ENCODE peak calls at places on chromosomes 12 and 14, in eight cellular contexts. M is IMR-90, V is neural progenitor cell, Y is WTC11, Q is heart right ventricle, H is cardiac muscle cell, K is MCF 10A, S is foreskin fibroblast. A is an unnamed sample.

GRCh38 chr12:78725951-78726550 is 138.5 kb upstream of the SYT1 start:
- DNase-seq in S (no peak), Q (no peak), V (peak), H (no peak), M (no peak), Y (no peak), K (no peak), A (no peak)

GRCh38 chr14:72652179-72652578 is 241.7 kb downstream of the DPF3 start:
- DNase-seq in Q (no peak), M (peak), Y (no peak), K (no peak), H (no peak), V (no peak), S (no peak), A (no peak)

GRCh38 chr14:74547331-74547927 is 53.9 kb downstream of the ISCA2 start:
- DNase-seq in V (peak), S (no peak), M (no peak), Y (peak), K (no peak), H (peak), Q (no peak), A (no peak)

GRCh38 chr12:111321317-111321716 is 47.6 kb downstream of the PHETA1 start:
- DNase-seq in S (no peak), Q (no peak), V (no peak), M (no peak), Y (no peak), K (no peak), H (no peak), A (no peak)

GRCh38 chr14:65144170-65144569 is 41.9 kb upstream of the MAX start:
- DNase-seq in H (no peak), Q (no peak), S (no peak), K (no peak), M (no peak), Y (no peak), V (no peak), A (no peak)

GRCh38 chr12:40068416-40068815 is 37.5 kb downstream of the SLC2A13 start:
- DNase-seq in V (no peak), S (no peak), K (no peak), H (no peak), M (no peak), Y (no peak), Q (no peak), A (no peak)

GRCh38 chr14:101224356-101225115 is 321.0 kb upstream of the RTL1 start:
- DNase-seq in S (no peak), K (no peak), Y (no peak), V (peak), H (no peak), M (no peak), Q (no peak), A (no peak)

GRCh38 chr14:89279649-89280232 is 137.3 kb downstream of the FOXN3 start:
- DNase-seq in K (no peak), V (no peak), S (no peak), M (no peak), Y (no peak), H (peak), Q (no peak), A (no peak)

GRCh38 chr12:113347107-113347506 is 11.3 kb upstream of the PLBD2 start:
- DNase-seq in K (no peak), V (no peak), H (no peak), Q (no peak), M (no peak), Y (no peak), S (no peak), A (no peak)

GRCh38 chr14:53670701-53671100 is 285.9 kb downstream of the BMP4 start:
- DNase-seq in H (no peak), K (peak), Q (no peak), V (no peak), M (peak), S (peak), Y (no peak), A (no peak)

GRCh38 chr14:38210587-38211257 is 3.0 kb downstream of the SSTR1 start:
- DNase-seq in Q (no peak), V (peak), K (no peak), M (peak), Y (peak), S (peak), H (peak), A (peak)

GRCh38 chr12:83008703-83009102 is 322.0 kb downstream of the TMTC2 start:
- DNase-seq in M (no peak), S (no peak), K (no peak), V (no peak), Y (no peak), H (no peak), Q (no peak), A (no peak)

GRCh38 chr14:105333613-105334364 is 19.2 kb downstream of the PACS2 start:
- DNase-seq in S (no peak), M (no peak), Q (no peak), H (no peak), K (no peak), Y (no peak), V (no peak), A (no peak)

GRCh38 chr12:32226768-32227167 is 120.1 kb downstream of the BICD1 start:
- DNase-seq in S (no peak), Q (no peak), H (no peak), M (no peak), Y (no peak), V (no peak), K (no peak), A (no peak)

GRCh38 chr12:29241821-29242591 is 92.9 kb downstream of the FAR2 start:
- DNase-seq in M (peak), K (peak), Q (no peak), S (peak), V (peak), Y (no peak), H (peak), A (no peak)

GRCh38 chr14:93033983-93034670 is 81.6 kb downstream of the ITPK1 start:
- DNase-seq in H (peak), V (peak), M (no peak), S (no peak), Q (no peak), Y (peak), K (peak), A (peak)

GRCh38 chr12:6916426-6917200 is 2.2 kb downstream of the ENO2 start:
- DNase-seq in Q (no peak), M (no peak), K (no peak), S (no peak), V (no peak), H (no peak), Y (no peak), A (no peak)

GRCh38 chr12:109899783-109900751 is at the start of gene TCHP:
- DNase-seq in V (peak), Y (peak), Q (peak), S (peak), M (peak), K (peak), H (peak), A (peak)

GRCh38 chr12:57237952-57238853 is 8.7 kb downstream of the SHMT2 start:
- DNase-seq in K (no peak), Y (peak), H (no peak), M (no peak), Q (peak), S (no peak), V (peak), A (peak)

GRCh38 chr14:33307691-33308369 is 369.2 kb downstream of the NPAS3 start:
- DNase-seq in M (no peak), S (peak), K (peak), H (no peak), Q (peak), Y (no peak), V (peak), A (no peak)

GRCh38 chr14:32430326-32430725 is 101.2 kb downstream of the AKAP6 start:
- DNase-seq in K (no peak), Q (no peak), H (no peak), M (peak), Y (no peak), V (no peak), S (no peak), A (no peak)

GRCh38 chr14:23566782-23567185 is 807 bp downstream of the AP1G2 start:
- DNase-seq in V (peak), M (no peak), Q (no peak), H (no peak), K (no peak), Y (no peak), S (no peak), A (no peak)

GRCh38 chr12:120092531-120093335 is 23.8 kb downstream of the RAB35 start:
- DNase-seq in K (no peak), V (peak), M (no peak), H (no peak), Q (no peak), S (no peak), Y (peak), A (no peak)

GRCh38 chr14:68255697-68256178 is 436.2 kb downstream of the RAD51B start:
- DNase-seq in K (no peak), Q (no peak), H (no peak), S (peak), Y (no peak), M (peak), V (no peak), A (no peak)

GRCh38 chr14:41922014-41922413 is 315.3 kb downstream of the LRFN5 start:
- DNase-seq in M (no peak), S (no peak), Q (no peak), V (no peak), H (no peak), Y (no peak), K (no peak), A (no peak)

DNA sequence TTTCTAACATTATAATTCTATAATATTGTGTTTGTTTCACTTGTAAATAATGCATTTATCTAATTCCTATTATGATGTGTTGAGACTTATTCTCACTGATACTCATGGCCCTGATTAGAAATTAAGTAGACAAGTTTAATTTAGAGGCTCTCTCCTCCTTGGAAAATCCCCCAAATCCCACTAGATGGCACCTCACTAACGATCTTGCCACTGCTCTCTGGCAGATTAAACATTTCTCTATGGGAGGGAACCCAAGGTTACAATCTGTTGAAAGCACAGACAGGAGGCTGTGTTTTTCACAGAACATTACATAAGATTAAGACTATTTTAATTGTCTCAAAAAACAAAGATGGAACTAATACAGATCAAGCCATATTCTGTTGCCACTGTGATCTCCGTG is 318.7 kb downstream of the LRFN5 start:
- DNase-seq in S (no peak), Q (no peak), M (peak), K (peak), H (peak), Y (no peak), V (peak), A (no peak)
- TF ChIP-seq CTCF in S (no peak), Q (no peak), M (peak), K (peak), H (peak), Y (no peak), V (peak), A (no peak)

DNA sequence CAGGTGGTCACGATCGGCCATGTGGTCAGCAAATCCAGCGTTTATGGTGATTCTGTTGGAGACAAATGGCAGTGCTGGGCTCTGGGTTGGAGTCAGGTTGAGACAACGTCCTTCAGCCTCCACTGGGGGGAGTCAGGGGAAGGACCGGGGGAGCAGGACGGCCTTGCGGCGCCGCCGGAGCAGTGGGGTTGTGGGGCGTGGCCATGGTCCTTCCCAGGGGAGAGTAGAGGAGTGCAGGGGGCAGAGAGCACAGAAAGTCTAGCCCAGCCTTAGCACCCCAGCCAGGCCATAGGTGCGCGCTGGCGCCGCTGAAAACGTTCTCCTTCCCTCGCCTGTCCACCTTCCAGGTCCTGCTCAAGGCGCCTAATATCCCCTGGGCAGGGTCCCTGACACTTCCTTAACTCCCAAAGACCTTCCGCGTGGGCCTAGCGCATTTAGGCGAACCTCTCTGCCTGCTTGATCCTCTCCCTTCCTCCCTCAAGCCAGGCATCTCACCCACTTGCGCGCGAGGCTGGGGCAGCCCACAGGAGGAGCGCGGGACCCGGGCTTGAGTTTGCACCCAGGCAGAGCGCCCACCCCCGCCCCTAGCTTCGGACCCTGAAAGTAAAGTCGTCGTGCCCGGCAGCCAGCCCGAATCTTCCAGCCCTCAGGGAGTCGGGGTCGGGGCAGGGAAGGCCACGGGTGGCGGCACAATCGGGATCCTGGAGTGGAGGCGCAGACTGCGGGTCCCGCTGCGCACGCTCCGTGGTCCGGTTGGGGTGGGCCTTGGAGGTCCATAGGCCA is 3.1 kb upstream of the KIF26A start:
- DNase-seq in H (peak), S (no peak), K (no peak), Y (peak), M (no peak), V (peak), Q (peak), A (peak)
- TF ChIP-seq CTCF in H (peak), S (no peak), K (no peak), Y (peak), M (peak), V (peak), Q (peak), A (peak)

GRCh38 chr12:125346361-125346760 is 281.1 kb downstream of the AACS start:
- DNase-seq in V (no peak), H (no peak), Y (no peak), S (no peak), M (no peak), K (no peak), Q (no peak), A (no peak)
- TF ChIP-seq CTCF in V (peak), H (no peak), Y (no peak), S (no peak), M (no peak), K (no peak), Q (no peak), A (no peak)

GRCh38 chr12:44367916-44368315 is 508.2 kb downstream of the NELL2 start:
- DNase-seq in V (no peak), S (no peak), Y (no peak), M (no peak), H (no peak), K (no peak), Q (no peak), A (no peak)

GRCh38 chr12:44375694-44376093 is 500.4 kb downstream of the NELL2 start:
- DNase-seq in K (no peak), M (no peak), H (no peak), S (no peak), V (no peak), Y (no peak), Q (no peak), A (no peak)

GRCh38 chr12:44372259-44372658 is 503.9 kb downstream of the NELL2 start:
- DNase-seq in Y (no peak), K (peak), M (peak), Q (no peak), H (no peak), V (no peak), S (peak), A (no peak)

GRCh38 chr12:44369967-44370366 is 506.1 kb downstream of the NELL2 start:
- DNase-seq in K (no peak), Q (no peak), S (no peak), M (no peak), Y (no peak), H (no peak), V (no peak), A (no peak)
- TF ChIP-seq CTCF in K (no peak), Q (no peak), S (no peak), M (no peak), Y (no peak), H (no peak), V (no peak), A (no peak)

GRCh38 chr14:71317385-71318096 is 410.3 kb downstream of the PCNX1 start:
- DNase-seq in M (no peak), K (no peak), Q (no peak), V (no peak), Y (no peak), H (no peak), S (no peak), A (no peak)

GRCh38 chr14:71319646-71320045 is 412.4 kb downstream of the PCNX1 start:
- DNase-seq in S (peak), V (peak), Y (no peak), Q (no peak), H (peak), M (peak), K (no peak), A (no peak)

GRCh38 chr14:71318097-71318459 is 410.8 kb downstream of the PCNX1 start:
- DNase-seq in K (no peak), M (no peak), V (no peak), S (no peak), Y (no peak), Q (no peak), H (no peak), A (no peak)

GRCh38 chr14:71311061-71311460 is 403.8 kb downstream of the PCNX1 start:
- DNase-seq in Y (no peak), H (no peak), K (no peak), M (no peak), S (no peak), Q (no peak), V (no peak), A (no peak)

DNA sequence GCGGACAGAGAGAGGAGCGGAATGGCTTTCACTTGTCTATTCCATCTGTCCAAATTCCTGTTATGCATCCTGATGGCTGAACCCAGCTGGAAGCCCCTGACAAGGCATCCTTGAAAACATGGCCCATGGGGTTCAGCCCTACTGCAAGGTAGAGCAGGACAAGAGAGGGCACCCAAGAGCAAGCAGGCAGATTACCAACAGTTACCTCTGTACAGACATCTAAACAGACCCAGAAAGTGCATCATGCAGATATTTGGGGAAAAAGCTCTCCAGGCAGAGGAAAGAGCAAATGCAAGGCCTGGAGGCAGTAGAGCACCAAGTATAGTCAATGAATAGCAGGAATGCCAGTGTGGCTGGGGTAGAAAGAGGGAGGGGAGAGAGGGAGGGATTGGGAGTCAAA is 407.5 kb downstream of the PCNX1 start:
- DNase-seq in V (no peak), H (no peak), Q (no peak), S (no peak), M (no peak), Y (no peak), K (no peak), A (no peak)
- TF ChIP-seq CTCF in V (no peak), H (no peak), Q (no peak), S (no peak), M (no peak), Y (no peak), K (no peak), A (no peak)

GRCh38 chr12:23433121-23433520 is 516.3 kb downstream of the SOX5 start:
- DNase-seq in S (no peak), V (no peak), H (no peak), Y (no peak), M (no peak), Q (no peak), K (no peak), A (no peak)
- TF ChIP-seq CTCF in S (no peak), V (no peak), H (no peak), Y (no peak), M (no peak), Q (no peak), K (no peak), A (no peak)

GRCh38 chr12:53065470-53065869 is 13.7 kb downstream of the SPRYD3 start:
- DNase-seq in Q (no peak), V (no peak), H (no peak), K (no peak), M (no peak), Y (peak), S (no peak), A (no peak)

GRCh38 chr12:53062011-53062961 is 12.4 kb downstream of the TNS2 start:
- DNase-seq in H (no peak), Y (no peak), K (no peak), M (no peak), Q (no peak), V (no peak), S (no peak), A (no peak)

GRCh38 chr12:53062977-53063707 is 13.3 kb downstream of the TNS2 start:
- DNase-seq in H (no peak), V (no peak), K (no peak), S (no peak), Q (no peak), Y (peak), M (no peak), A (no peak)

GRCh38 chr12:53064613-53065415 is 14.4 kb downstream of the SPRYD3 start:
- DNase-seq in K (no peak), V (no peak), H (no peak), S (no peak), Q (no peak), M (no peak), Y (peak), A (no peak)

DNA sequence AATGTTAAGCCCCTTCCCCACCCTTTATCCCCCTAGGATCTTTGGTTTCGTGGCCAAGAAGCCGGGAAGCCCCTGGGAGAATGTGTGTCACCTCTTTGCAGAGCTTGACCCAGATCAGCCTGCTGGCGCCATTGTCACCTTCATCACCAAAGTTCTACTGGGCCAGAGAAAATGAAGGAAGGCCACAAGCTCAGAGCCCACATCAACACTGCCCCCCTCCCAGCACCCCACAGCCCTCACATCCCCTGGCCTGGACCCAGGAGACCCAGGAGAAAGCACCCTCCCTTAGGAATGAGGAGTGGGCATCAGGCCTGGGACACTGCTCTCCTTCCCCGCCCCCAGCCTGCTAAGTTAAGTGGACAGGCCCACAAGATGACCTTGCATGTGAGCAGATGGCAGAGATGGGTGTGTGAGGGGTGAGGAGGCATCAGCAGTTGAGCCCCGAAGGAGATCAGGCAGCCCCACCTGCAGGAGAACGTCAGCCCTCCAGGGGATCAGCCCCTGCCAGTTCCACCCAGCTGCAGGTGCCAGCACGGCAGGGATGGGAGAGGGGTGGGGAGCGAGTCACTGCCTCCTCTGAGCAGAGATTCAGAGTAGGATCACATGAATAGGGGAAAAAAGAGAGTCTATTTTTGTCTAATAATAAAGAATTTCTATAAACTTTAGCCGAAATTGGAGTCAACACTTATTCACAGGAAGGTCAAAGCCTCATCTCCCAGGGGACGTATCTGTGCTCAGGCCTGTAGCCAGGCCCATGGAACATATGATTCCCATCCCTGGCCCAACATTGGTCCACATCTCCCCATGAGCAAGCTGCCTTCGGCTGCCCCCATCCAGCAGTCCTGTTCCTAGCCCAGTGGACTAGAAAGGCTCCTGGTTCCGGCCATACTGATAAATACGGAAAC is 14.1 kb downstream of the TNS2 start:
- DNase-seq in K (no peak), H (no peak), M (peak), S (peak), Q (peak), Y (peak), V (no peak), A (no peak)
- TF ChIP-seq CTCF in K (no peak), H (no peak), M (no peak), S (no peak), Q (no peak), Y (no peak), V (no peak), A (no peak)

DNA sequence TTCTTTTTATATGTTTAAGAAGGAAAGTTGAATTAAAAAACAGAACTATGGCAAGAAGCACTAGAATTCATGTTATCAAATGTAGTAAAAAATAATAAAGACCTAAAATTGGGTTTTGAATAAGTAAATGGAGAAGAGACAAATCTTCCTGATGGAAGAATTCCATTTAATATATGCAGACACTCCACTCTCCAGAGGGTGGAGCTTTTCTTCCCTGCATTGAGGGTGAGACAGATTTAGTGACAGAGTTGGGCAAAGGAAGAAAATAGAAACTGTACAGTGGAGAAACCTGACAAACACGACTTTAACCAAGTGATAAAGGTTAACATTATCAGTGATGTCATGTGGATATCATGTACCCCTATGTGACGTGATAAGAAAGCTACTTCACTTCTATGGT is 217.6 kb downstream of the PRKD1 start:
- DNase-seq in M (peak), S (no peak), Q (no peak), Y (no peak), V (peak), K (peak), H (peak), A (no peak)
- TF ChIP-seq CTCF in M (peak), S (peak), Q (peak), Y (no peak), V (peak), K (no peak), H (peak), A (no peak)

A was measured in endothelial cell.